ENCODE peak calls at places on chromosome X, in five cellular contexts. R is stimulated activated CD8-positive, alpha-beta memory T cell treated with anti-CD3 and anti-CD28 coated beads, Interleukin-15, amount 100 ng/mL, for 48 hours; S is endodermal cell; N is CD8-positive, alpha-beta memory T cell; M is endothelial cell. J is an unnamed sample.

GRCh38 chrX:125577479-125577878 is 257.8 kb downstream of the TEX13C start:
- DNase-seq in M (no peak), S (no peak), R (no peak), N (no peak), J (no peak)

GRCh38 chrX:37783284-37783683 is 3.4 kb downstream of the CYBB start:
- DNase-seq in S (no peak), N (no peak), M (no peak), R (no peak), J (no peak)

GRCh38 chrX:8815460-8816065 is 14.4 kb upstream of the FAM9A start:
- DNase-seq in M (peak), N (peak), R (no peak), S (peak), J (no peak)

GRCh38 chrX:74550295-74550802 is 64.1 kb downstream of the RLIM start:
- DNase-seq in R (peak), S (peak), M (peak), N (peak), J (peak)

GRCh38 chrX:154799554-154800348 is 5.5 kb downstream of the MPP1 start:
- DNase-seq in N (no peak), M (peak), R (no peak), S (peak), J (peak)

GRCh38 chrX:119374736-119375135 is 24.4 kb upstream of the SLC25A43 start:
- DNase-seq in N (no peak), S (no peak), R (no peak), M (no peak), J (no peak)

GRCh38 chrX:2629316-2630168 is 61.6 kb upstream of the CD99 start:
- DNase-seq in N (peak), R (no peak), M (no peak), S (no peak), J (no peak)

GRCh38 chrX:126339926-126340325 is 173.8 kb upstream of the DCAF12L2 start:
- DNase-seq in R (no peak), N (no peak), S (no peak), M (no peak), J (no peak)

GRCh38 chrX:2500091-2500680 is 590 bp downstream of the DHRSX start:
- DNase-seq in S (peak), M (peak), R (no peak), N (peak), J (peak)

GRCh38 chrX:29470029-29470428 is 745.3 kb upstream of the MAGEB2 start:
- DNase-seq in R (no peak), M (no peak), S (no peak), N (no peak), J (no peak)

GRCh38 chrX:96183843-96184242 is 500.8 kb upstream of the DIAPH2 start:
- DNase-seq in R (no peak), S (no peak), N (no peak), M (no peak), J (no peak)

GRCh38 chrX:130085551-130085986 is 24.7 kb downstream of the ELF4 start:
- DNase-seq in R (no peak), S (no peak), M (peak), N (no peak), J (no peak)

GRCh38 chrX:134936542-134936941 is 54.2 kb upstream of the SMIM10 start:
- DNase-seq in N (no peak), R (no peak), S (no peak), M (no peak), J (no peak)

GRCh38 chrX:149648932-149649331 is 17.3 kb upstream of the TMEM185A start:
- DNase-seq in S (peak), R (no peak), M (no peak), N (no peak), J (no peak)

GRCh38 chrX:125004799-125005198 is 314.9 kb upstream of the TEX13C start:
- DNase-seq in M (no peak), R (no peak), N (no peak), S (no peak), J (no peak)

GRCh38 chrX:22135994-22136684 is 104.0 kb downstream of the PHEX start:
- DNase-seq in R (no peak), M (peak), N (peak), S (no peak), J (no peak)

GRCh38 chrX:133444952-133445831 is 29.9 kb upstream of the GPC4 start:
- DNase-seq in S (peak), M (no peak), R (no peak), N (no peak), J (peak)

GRCh38 chrX:15165832-15166231 is 104.1 kb downstream of the ASB9 start:
- DNase-seq in M (no peak), S (peak), N (no peak), R (no peak), J (no peak)

GRCh38 chrX:8820910-8821527 is 19.8 kb upstream of the FAM9A start:
- DNase-seq in N (no peak), S (peak), M (peak), R (no peak), J (no peak)

GRCh38 chrX:112653017-112653416 is 26.7 kb downstream of the LHFPL1 start:
- DNase-seq in M (no peak), N (no peak), S (no peak), R (no peak), J (no peak)

GRCh38 chrX:153102436-153102835 is 30.2 kb downstream of the PNMA6A start:
- DNase-seq in N (no peak), M (no peak), R (no peak), S (no peak), J (no peak)

GRCh38 chrX:154411981-154412340 is 622 bp downstream of the TAFAZZIN start:
- DNase-seq in S (peak), M (peak), R (peak), N (peak), J (peak)

GRCh38 chrX:19152762-19153161 is 30.5 kb upstream of the ADGRG2 start:
- DNase-seq in N (no peak), R (no peak), S (no peak), M (no peak), J (no peak)

GRCh38 chrX:153588021-153588781 is 10.7 kb downstream of the CCNQ start:
- DNase-seq in M (no peak), R (no peak), S (no peak), N (no peak), J (no peak)

GRCh38 chrX:25742334-25742733 is 395.8 kb upstream of the MAGEB18 start:
- DNase-seq in R (no peak), M (no peak), N (no peak), S (no peak), J (no peak)

GRCh38 chrX:119376312-119376711 is 22.8 kb upstream of the SLC25A43 start:
- DNase-seq in N (no peak), R (no peak), M (no peak), S (no peak), J (no peak)

GRCh38 chrX:9336501-9336900 is 128.4 kb upstream of the TBL1X start:
- DNase-seq in R (no peak), N (no peak), M (no peak), S (no peak), J (no peak)

GRCh38 chrX:1390621-1391369 is 1.1 kb downstream of the SLC25A6 start:
- DNase-seq in S (peak), R (no peak), M (no peak), N (no peak), J (peak)

GRCh38 chrX:34918091-34918736 is 24.4 kb upstream of the FAM47B start:
- DNase-seq in R (no peak), M (no peak), S (no peak), N (no peak), J (no peak)

GRCh38 chrX:65821721-65822496 is 154.5 kb downstream of the MSN start:
- DNase-seq in R (peak), S (no peak), N (peak), M (peak), J (peak)

GRCh38 chrX:18674417-18674787 is 2.5 kb upstream of the RS1 start:
- DNase-seq in M (no peak), S (peak), N (no peak), R (no peak), J (peak)

GRCh38 chrX:67545772-67546495 is 2.1 kb downstream of the AR start:
- DNase-seq in R (no peak), S (peak), N (no peak), M (peak), J (no peak)

GRCh38 chrX:45142185-45142584 is 58.5 kb downstream of the DIPK2B start:
- DNase-seq in R (no peak), M (no peak), N (no peak), S (no peak), J (no peak)

GRCh38 chrX:39163585-39163984 is 362.3 kb downstream of the MID1IP1 start:
- DNase-seq in M (no peak), N (no peak), R (peak), S (no peak), J (no peak)

GRCh38 chrX:24876782-24877315 is 138.9 kb downstream of the ARX start:
- DNase-seq in M (no peak), R (no peak), S (no peak), N (no peak), J (no peak)

GRCh38 chrX:140815868-140816267 is 106.3 kb downstream of the LINC00632 start:
- DNase-seq in R (no peak), S (no peak), N (no peak), M (no peak), J (no peak)